ENCODE peak calls at places on chromosomes 3 and 15, in eight cellular contexts. Q is HFF-Myc, V is Peyer's patch, Y is NCI-H226, B is cardiac fibroblast, D is HEK293T, L is EL, I is B cell. H is an unnamed sample.

GRCh38 chr15:92161039-92161670 is 232.5 kb upstream of the ST8SIA2 start:
- DNase-seq in Y (no peak), L (no peak), V (no peak), D (no peak), Q (no peak), I (no peak), B (no peak), H (peak)

GRCh38 chr15:101447561-101448071 is 41.9 kb downstream of the PCSK6 start:
- DNase-seq in L (no peak), D (no peak), Y (no peak), B (no peak), Q (no peak), I (no peak), V (no peak), H (no peak)

GRCh38 chr3:158313344-158313927 is 203.5 kb downstream of the RSRC1 start:
- DNase-seq in I (no peak), V (no peak), Q (no peak), B (peak), L (peak), D (peak), Y (no peak), H (peak)

GRCh38 chr3:96101013-96101412 is 713.4 kb upstream of the EPHA6 start:
- DNase-seq in V (no peak), L (no peak), I (no peak), D (no peak), Q (no peak), B (no peak), Y (no peak), H (no peak)

GRCh38 chr15:45386420-45386819 is 8.1 kb upstream of the GATM start:
- DNase-seq in V (peak), Y (no peak), L (no peak), I (no peak), B (no peak), Q (no peak), D (no peak), H (no peak)

GRCh38 chr3:132311860-132312259 is 5.3 kb upstream of the ACP3 start:
- DNase-seq in B (peak), I (no peak), D (no peak), Y (no peak), L (no peak), Q (no peak), V (no peak), H (no peak)

GRCh38 chr3:189142527-189142926 is 29.2 kb upstream of the TPRG1 start:
- DNase-seq in L (no peak), D (no peak), I (no peak), B (no peak), Q (no peak), Y (no peak), V (no peak), H (no peak)

GRCh38 chr15:26260517-26261133 is 397.5 kb upstream of the ATP10A start:
- DNase-seq in V (no peak), D (peak), L (peak), B (no peak), Q (no peak), I (no peak), Y (no peak), H (peak)

GRCh38 chr15:36356511-36356910 is 222.9 kb upstream of the CDIN1 start:
- DNase-seq in B (no peak), L (no peak), Q (no peak), I (no peak), Y (no peak), V (no peak), D (no peak), H (no peak)

GRCh38 chr3:194875581-194876402 is 190.1 kb downstream of the FAM43A start:
- DNase-seq in I (no peak), Y (no peak), D (no peak), L (no peak), B (no peak), Q (no peak), V (no peak), H (no peak)

GRCh38 chr15:97966924-97967620 is 6.6 kb downstream of the ARRDC4 start:
- DNase-seq in Y (no peak), V (no peak), Q (peak), B (no peak), I (no peak), D (no peak), L (peak), H (no peak)

GRCh38 chr15:38826880-38827279 is 262.3 kb upstream of the RASGRP1 start:
- DNase-seq in Q (no peak), L (no peak), B (no peak), V (no peak), I (no peak), D (no peak), Y (no peak), H (no peak)

GRCh38 chr3:38165722-38166387 is 518 bp downstream of the OXSR1 start:
- DNase-seq in B (no peak), D (no peak), V (peak), L (no peak), Q (no peak), Y (no peak), I (no peak), H (peak)

GRCh38 chr3:120151796-120152195 is 57.5 kb upstream of the GSK3B start:
- DNase-seq in Y (no peak), V (no peak), D (no peak), Q (no peak), B (no peak), L (no peak), I (no peak), H (no peak)

GRCh38 chr3:37197810-37198371 is 23.5 kb upstream of the LRRFIP2 start:
- DNase-seq in V (no peak), I (no peak), Y (peak), B (no peak), L (peak), Q (no peak), D (no peak), H (no peak)

GRCh38 chr3:83224101-83224868 is 1462.8 kb upstream of the GBE1 start:
- DNase-seq in Q (no peak), D (no peak), Y (no peak), V (no peak), B (peak), I (no peak), L (no peak), H (no peak)

GRCh38 chr3:50708620-50709019 is 33.9 kb downstream of the DOCK3 start:
- DNase-seq in L (no peak), Y (no peak), Q (no peak), B (no peak), V (no peak), I (no peak), D (no peak), H (no peak)

GRCh38 chr15:67937153-67937761 is 97.4 kb upstream of the RNU6-1 start:
- DNase-seq in I (no peak), L (peak), Y (peak), V (no peak), Q (no peak), D (no peak), B (no peak), H (peak)

GRCh38 chr3:56977561-56977889 is 82.9 kb upstream of the SPATA12 start:
- DNase-seq in L (no peak), B (no peak), V (no peak), D (no peak), Y (no peak), Q (no peak), I (no peak), H (no peak)

GRCh38 chr3:187669675-187670504 is at the start of gene SST:
- DNase-seq in L (peak), Q (peak), V (no peak), I (no peak), Y (no peak), D (peak), B (peak), H (no peak)

GRCh38 chr3:103437850-103438249 is 1003.0 kb downstream of the ZPLD1 start:
- DNase-seq in D (no peak), Y (no peak), I (no peak), Q (no peak), B (no peak), L (no peak), V (no peak), H (no peak)

GRCh38 chr3:154040283-154040682 is 80.9 kb upstream of the ARHGEF26 start:
- DNase-seq in L (peak), Q (no peak), V (no peak), Y (peak), D (no peak), B (peak), I (no peak), H (peak)

GRCh38 chr15:37100109-37100873 is at the start of gene MEIS2:
- DNase-seq in I (no peak), L (peak), Y (peak), V (peak), D (peak), Q (peak), B (peak), H (peak)

GRCh38 chr15:53384417-53384816 is 375.0 kb downstream of the WDR72 start:
- DNase-seq in V (no peak), Y (no peak), L (no peak), D (peak), I (no peak), Q (no peak), B (no peak), H (no peak)

GRCh38 chr15:61910839-61911369 is 149.3 kb downstream of the VPS13C start:
- DNase-seq in B (no peak), Y (no peak), D (no peak), I (no peak), Q (no peak), L (no peak), V (no peak), H (no peak)

GRCh38 chr3:139378587-139378986 is 10.9 kb downstream of the COPB2 start:
- DNase-seq in Y (no peak), Q (peak), L (no peak), B (no peak), I (no peak), V (no peak), D (no peak), H (no peak)

GRCh38 chr3:197858598-197858997 is 67.5 kb downstream of the LRCH3 start:
- DNase-seq in L (no peak), B (no peak), I (no peak), V (no peak), Q (no peak), D (no peak), Y (no peak), H (no peak)

GRCh38 chr3:133463441-133463860 is 63.6 kb downstream of the BFSP2 start:
- DNase-seq in B (no peak), Y (no peak), V (no peak), Q (no peak), D (no peak), L (no peak), I (no peak), H (peak)

GRCh38 chr3:48446425-48447193 is at the start of gene ATRIP:
- DNase-seq in D (peak), V (peak), B (peak), Q (no peak), I (peak), L (peak), Y (peak), H (peak)

GRCh38 chr15:92914103-92914499 is 14.0 kb downstream of the CHD2 start:
- DNase-seq in D (no peak), L (no peak), Q (no peak), V (no peak), B (no peak), I (no peak), Y (no peak), H (no peak)

GRCh38 chr3:7897643-7898042 is 604.0 kb upstream of the LMCD1 start:
- DNase-seq in Q (no peak), D (no peak), I (no peak), B (no peak), Y (no peak), V (no peak), L (no peak), H (no peak)

GRCh38 chr15:71455107-71455506 is 339.8 kb downstream of the THSD4 start:
- DNase-seq in L (no peak), Q (no peak), V (no peak), I (no peak), Y (no peak), D (peak), B (no peak), H (no peak)

GRCh38 chr15:38085104-38085503 is 150.7 kb downstream of the TMCO5A start:
- DNase-seq in Y (no peak), I (peak), Q (no peak), D (no peak), L (no peak), V (no peak), B (no peak), H (peak)

GRCh38 chr15:78968114-78968513 is 23.3 kb upstream of the CTSH start:
- DNase-seq in I (no peak), Y (no peak), Q (no peak), V (no peak), L (no peak), D (no peak), B (no peak), H (no peak)

GRCh38 chr3:13617981-13618380 is 69.1 kb downstream of the FBLN2 start:
- DNase-seq in V (no peak), B (no peak), I (no peak), Y (no peak), L (no peak), D (no peak), Q (no peak), H (no peak)

GRCh38 chr15:101497017-101497416 is 7.5 kb upstream of the PCSK6 start:
- DNase-seq in Q (no peak), Y (no peak), L (no peak), I (no peak), V (no peak), B (no peak), D (no peak), H (no peak)

GRCh38 chr3:183172051-183172639 is 9.6 kb upstream of the LAMP3 start:
- DNase-seq in V (no peak), Y (no peak), D (no peak), B (no peak), Q (no peak), I (peak), L (no peak), H (no peak)

GRCh38 chr3:20648921-20649381 is 462.9 kb upstream of the SGO1 start:
- DNase-seq in B (peak), V (no peak), Q (peak), D (no peak), I (no peak), L (peak), Y (no peak), H (no peak)

GRCh38 chr3:11161666-11162065 is 7.4 kb downstream of the HRH1 start:
- DNase-seq in L (no peak), D (no peak), Q (no peak), B (no peak), I (no peak), Y (no peak), V (no peak), H (no peak)